ENCODE peak calls at places on chromosomes 3 and 15, in four cellular contexts. Y is hepatic stellate cell; Q is stimulated activated effector memory CD8-positive, alpha-beta T cell treated with anti-CD3 and anti-CD28 coated beads, Interleukin-12 subunit alpha, Interleukin-12 subunit beta, amount 100 ng/mL, for 72 hours; T is heart left ventricle. O is an unnamed sample.

GRCh38 chr3:50369271-50369670 is 9.9 kb upstream of the TMEM115 start:
- DNase-seq in Q (no peak), T (no peak), Y (no peak), O (no peak)

GRCh38 chr3:73681610-73682009 is 56.9 kb upstream of the PDZRN3 start:
- DNase-seq in Y (peak), T (no peak), Q (no peak), O (no peak)

GRCh38 chr3:25037049-25037547 is 391.0 kb upstream of the RARB start:
- DNase-seq in T (no peak), Y (no peak), Q (no peak), O (no peak)

GRCh38 chr3:148534089-148534988 is 163.4 kb upstream of the AGTR1 start:
- DNase-seq in Y (no peak), T (no peak), Q (no peak), O (no peak)

GRCh38 chr3:143040264-143040879 is 39.0 kb downstream of the U2SURP start:
- DNase-seq in Y (no peak), T (no peak), Q (no peak), O (no peak)

GRCh38 chr3:2770451-2770850 is 339.7 kb downstream of the IL5RA start:
- DNase-seq in Q (no peak), Y (no peak), T (no peak), O (no peak)

GRCh38 chr3:187367561-187368103 is 553 bp upstream of the RTP4 start:
- DNase-seq in T (no peak), Q (no peak), Y (no peak), O (peak)

GRCh38 chr15:25345943-25346342 is 92.9 kb downstream of the UBE3A start:
- DNase-seq in Y (no peak), Q (no peak), T (peak), O (no peak)

GRCh38 chr15:101251830-101252820 is at the start of gene CHSY1:
- DNase-seq in T (peak), Y (peak), Q (peak), O (peak)

GRCh38 chr15:39269352-39269751 is 311.5 kb upstream of the THBS1 start:
- DNase-seq in T (no peak), Q (no peak), Y (no peak), O (no peak)

GRCh38 chr3:101167341-101167740 is 153.0 kb downstream of the IMPG2 start:
- DNase-seq in Q (no peak), T (no peak), Y (no peak), O (no peak)

GRCh38 chr3:197427013-197427412 is 128.6 kb upstream of the DLG1 start:
- DNase-seq in Y (no peak), Q (no peak), T (no peak), O (no peak)

GRCh38 chr15:58440922-58441321 is 9.1 kb downstream of the LIPC start:
- DNase-seq in Q (no peak), Y (no peak), T (no peak), O (no peak)

GRCh38 chr3:168865022-168865551 is 769.4 kb upstream of the GOLIM4 start:
- DNase-seq in T (no peak), Y (peak), Q (no peak), O (no peak)

GRCh38 chr3:65854606-65855304 is 184.0 kb downstream of the MAGI1 start:
- DNase-seq in Y (no peak), T (no peak), Q (no peak), O (no peak)

GRCh38 chr3:50292159-50292923 is at the start of gene IFRD2:
- DNase-seq in Q (peak), T (peak), Y (peak), O (peak)

GRCh38 chr3:188486126-188486525 is 332.2 kb downstream of the LPP start:
- DNase-seq in Y (peak), T (no peak), Q (no peak), O (no peak)

GRCh38 chr3:109385442-109386318 is 48.3 kb upstream of the DPPA4 start:
- DNase-seq in Y (no peak), T (no peak), Q (no peak), O (peak)

GRCh38 chr15:80581976-80582375 is 113.1 kb upstream of the ABHD17C start:
- DNase-seq in T (no peak), Y (no peak), Q (no peak), O (no peak)

GRCh38 chr3:60877188-60877587 is 374.1 kb downstream of the FHIT start:
- DNase-seq in Q (no peak), Y (no peak), T (no peak), O (no peak)

GRCh38 chr3:72405943-72406585 is 442.2 kb downstream of the SHQ1 start:
- DNase-seq in T (no peak), Y (no peak), Q (no peak), O (no peak)

GRCh38 chr3:13416002-13416793 is 3.9 kb downstream of the NUP210 start:
- DNase-seq in Q (no peak), Y (no peak), T (no peak), O (no peak)

GRCh38 chr3:189324538-189325138 is 152.9 kb downstream of the TPRG1 start:
- DNase-seq in Q (peak), Y (no peak), T (no peak), O (peak)

GRCh38 chr3:71438904-71439303 is 144.6 kb downstream of the FOXP1 start:
- DNase-seq in Q (no peak), T (no peak), Y (no peak), O (no peak)

GRCh38 chr3:27637346-27638000 is 84.7 kb downstream of the EOMES start:
- DNase-seq in Y (no peak), T (no peak), Q (no peak), O (peak)

GRCh38 chr15:79002631-79003030 is 57.8 kb upstream of the CTSH start:
- DNase-seq in T (no peak), Y (no peak), Q (no peak), O (no peak)